ENCODE peak calls at places on chromosomes 7 and 10, in six cellular contexts. Y is HepG2, P is HCT116, T is mesendoderm, M is GM23248, N is PC-9. O is an unnamed sample.

GRCh38 chr10:767211-767610 is 77.7 kb upstream of the DIP2C start:
- DNase-seq in P (no peak), N (no peak), T (no peak), Y (no peak), M (no peak), O (no peak)

GRCh38 chr7:46626261-46627037 is 705.4 kb upstream of the IGFBP3 start:
- DNase-seq in Y (no peak), N (no peak), M (no peak), P (no peak), T (peak; percentile 31), O (no peak)

GRCh38 chr7:140877249-140877524 is 47.5 kb downstream of the BRAF start:
- DNase-seq in P (no peak), Y (no peak), T (peak; percentile 24), M (peak; percentile 5), N (no peak), O (no peak)

GRCh38 chr10:133076274-133077038 is 11.3 kb upstream of the ADGRA1 start:
- DNase-seq in T (no peak), Y (no peak), N (no peak), P (no peak), M (no peak), O (no peak)

GRCh38 chr10:34479520-34480179 is 335.4 kb downstream of the PARD3 start:
- DNase-seq in T (no peak), Y (peak; percentile 76), P (no peak), M (no peak), N (no peak), O (peak; percentile 43)

GRCh38 chr7:978049-978346 is 2.6 kb upstream of the COX19 start:
- DNase-seq in M (no peak), T (no peak), P (no peak), N (no peak), Y (no peak), O (no peak)

GRCh38 chr7:40720401-40720800 is 585.6 kb downstream of the SUGCT start:
- DNase-seq in Y (no peak), P (no peak), N (no peak), T (no peak), M (peak; percentile 72), O (no peak)

GRCh38 chr7:159192013-159192412 is 47.3 kb upstream of the VIPR2 start:
- DNase-seq in Y (no peak), M (no peak), N (no peak), P (no peak), T (no peak), O (no peak)

GRCh38 chr7:140625908-140626868 is 14.4 kb downstream of the DENND2A start:
- DNase-seq in P (no peak), N (peak; percentile 98), T (peak; percentile 98), Y (no peak), M (peak; percentile 88), O (peak; percentile 86)

GRCh38 chr7:39582536-39582935 is 16.3 kb downstream of the YAE1 start:
- DNase-seq in P (no peak), T (peak; percentile 67), N (no peak), Y (no peak), M (no peak), O (no peak)

GRCh38 chr7:39342763-39343162 is 223.4 kb upstream of the YAE1 start:
- DNase-seq in M (no peak), T (no peak), Y (no peak), N (no peak), P (no peak), O (no peak)

GRCh38 chr7:132740176-132740575 is 163.9 kb upstream of the PLXNA4 start:
- DNase-seq in P (no peak), Y (no peak), M (no peak), N (no peak), T (no peak), O (no peak)

GRCh38 chr10:42984761-42985325 is 92.0 kb upstream of the RET start:
- DNase-seq in N (no peak), Y (no peak), M (no peak), P (no peak), T (no peak), O (no peak)

GRCh38 chr10:72126184-72126871 is 38.0 kb upstream of the SPOCK2 start:
- DNase-seq in P (peak; percentile 40), N (no peak), M (peak; percentile 63), Y (peak; percentile 29), T (peak; percentile 59), O (peak; percentile 17)

GRCh38 chr10:131049051-131049450 is 262.5 kb downstream of the TCERG1L start:
- DNase-seq in T (peak; percentile 94), Y (no peak), M (no peak), P (no peak), N (no peak), O (no peak)

GRCh38 chr7:139594911-139595476 is 71.5 kb downstream of the CLEC2L start:
- DNase-seq in Y (no peak), T (no peak), N (no peak), M (peak; percentile 79), P (no peak), O (no peak)

GRCh38 chr10:84493951-84494848 is 165.8 kb downstream of the CCSER2 start:
- DNase-seq in P (peak; percentile 77), T (peak; percentile 85), M (peak; percentile 76), Y (no peak), N (peak; percentile 96), O (peak; percentile 36)

GRCh38 chr7:140273417-140273816 is 96.6 kb upstream of the KDM7A start:
- DNase-seq in T (no peak), M (no peak), N (no peak), Y (no peak), P (no peak), O (no peak)

GRCh38 chr10:77507313-77507712 is 130.3 kb downstream of the KCNMA1 start:
- DNase-seq in N (no peak), T (no peak), M (peak; percentile 24), P (no peak), Y (no peak), O (no peak)

DNA sequence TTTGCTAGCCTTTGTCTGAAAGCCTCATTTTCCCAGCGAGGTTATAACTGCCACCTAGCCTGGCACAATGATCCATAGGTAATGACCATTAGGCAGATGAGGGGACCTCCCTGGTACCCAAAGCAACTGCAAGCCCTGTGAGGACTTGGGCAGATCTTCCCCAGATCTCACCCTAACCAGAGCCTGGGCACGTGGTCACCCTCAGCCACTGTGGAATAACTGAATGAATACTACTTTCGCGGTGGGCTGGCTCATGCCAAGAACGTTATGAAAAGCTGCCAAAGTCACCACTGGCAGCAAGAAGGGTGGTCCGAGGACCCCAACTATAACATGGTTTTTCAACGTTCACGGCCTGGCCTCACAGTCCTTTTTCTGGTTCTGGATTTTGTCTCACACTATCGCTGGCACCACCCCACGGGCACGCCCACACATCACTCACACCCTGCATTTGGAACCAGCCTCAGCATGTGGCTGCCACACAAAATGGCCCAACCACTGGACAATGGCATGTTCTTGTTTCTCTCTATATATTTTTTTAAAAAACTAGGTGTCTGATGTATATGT is 3.4 kb downstream of the PRKAG2 start:
- DNase-seq in M (peak; percentile 25), N (no peak), P (no peak), T (no peak), Y (no peak), O (no peak)
- H3K79me2 ChIP-seq in M (no peaks in the 10 kb centered on the region), N (no peaks in the 10 kb centered on the region), P (no peaks in the 10 kb centered on the region), T (no peaks in the 10 kb centered on the region), Y (no peaks in the 10 kb centered on the region), O (no peaks in the 10 kb centered on the region)

DNA sequence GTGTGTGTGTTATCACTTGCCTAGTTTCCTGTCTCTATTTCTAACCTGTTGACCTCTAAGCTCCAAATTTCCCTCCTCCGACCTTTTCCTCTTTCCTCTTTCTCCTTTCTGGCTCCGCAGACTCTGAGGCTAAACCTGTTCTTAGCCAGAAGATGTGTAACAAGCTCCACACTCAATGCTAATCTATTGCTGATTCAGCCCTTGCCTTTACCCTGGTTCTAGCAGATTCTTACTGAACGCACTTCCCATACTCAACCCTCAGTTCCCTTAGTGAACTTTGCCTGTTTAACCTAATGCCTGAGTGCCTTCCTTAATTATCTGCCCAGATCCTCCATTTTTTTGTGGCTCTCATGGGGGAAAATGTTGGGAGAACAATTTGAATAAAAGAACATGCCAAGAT is 30.0 kb upstream of the SGMS1 start:
- DNase-seq in M (no peak), T (no peak), N (no peak), P (no peak), Y (no peak), O (no peak)
- H3K79me2 ChIP-seq in M (no peaks in the 10 kb centered on the region), T (no peaks in the 10 kb centered on the region), N (no peaks in the 10 kb centered on the region), P (no peaks in the 10 kb centered on the region), Y (no peaks in the 10 kb centered on the region), O (no peaks in the 10 kb centered on the region)

DNA sequence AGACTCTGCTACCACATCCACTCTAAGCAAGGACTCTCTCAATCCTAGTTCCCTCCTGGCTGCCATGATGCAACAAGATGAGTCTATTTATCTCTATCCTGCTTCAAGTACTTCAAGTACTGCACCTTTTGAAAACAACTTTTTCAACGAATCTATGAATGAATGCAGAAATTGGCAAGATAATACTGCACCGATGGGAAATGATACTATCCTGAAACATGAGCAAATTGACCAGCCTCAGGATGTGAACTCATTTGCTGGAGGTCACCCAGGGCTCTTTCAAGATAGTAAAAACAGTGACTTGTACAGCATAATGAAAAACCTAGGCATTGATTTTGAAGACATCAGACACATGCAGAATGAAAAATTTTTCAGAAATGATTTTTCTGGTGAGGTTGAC is 40.7 kb downstream of the AHR start:
- DNase-seq in T (no peak), P (no peak), N (no peak), M (no peak), Y (no peak), O (no peak)
- H3K79me2 ChIP-seq in T (no peaks in the 10 kb centered on the region), P (peaks cover 4% of the 10 kb centered on the region), N (peaks cover 20% of the 10 kb centered on the region), M (peaks cover 53% of the 10 kb centered on the region), Y (peaks cover 2% of the 10 kb centered on the region), O (peaks cover 31% of the 10 kb centered on the region)

GRCh38 chr10:50407077-50407801 is 155.9 kb upstream of the ASAH2 start:
- DNase-seq in Y (no peak), P (peak; percentile 74), T (peak; percentile 93), M (no peak), N (peak; percentile 90), O (no peak)

GRCh38 chr10:50406457-50407076 is 155.3 kb upstream of the ASAH2 start:
- DNase-seq in N (peak; percentile 61), P (no peak), T (no peak), Y (no peak), M (no peak), O (no peak)

GRCh38 chr10:50405733-50406132 is 154.4 kb upstream of the ASAH2 start:
- DNase-seq in Y (no peak), M (no peak), P (no peak), T (no peak), N (peak; percentile 68), O (no peak)

GRCh38 chr10:50415292-50415691 is 164.0 kb upstream of the ASAH2 start:
- DNase-seq in Y (no peak), M (no peak), T (peak; percentile 63), P (no peak), N (no peak), O (no peak)

DNA sequence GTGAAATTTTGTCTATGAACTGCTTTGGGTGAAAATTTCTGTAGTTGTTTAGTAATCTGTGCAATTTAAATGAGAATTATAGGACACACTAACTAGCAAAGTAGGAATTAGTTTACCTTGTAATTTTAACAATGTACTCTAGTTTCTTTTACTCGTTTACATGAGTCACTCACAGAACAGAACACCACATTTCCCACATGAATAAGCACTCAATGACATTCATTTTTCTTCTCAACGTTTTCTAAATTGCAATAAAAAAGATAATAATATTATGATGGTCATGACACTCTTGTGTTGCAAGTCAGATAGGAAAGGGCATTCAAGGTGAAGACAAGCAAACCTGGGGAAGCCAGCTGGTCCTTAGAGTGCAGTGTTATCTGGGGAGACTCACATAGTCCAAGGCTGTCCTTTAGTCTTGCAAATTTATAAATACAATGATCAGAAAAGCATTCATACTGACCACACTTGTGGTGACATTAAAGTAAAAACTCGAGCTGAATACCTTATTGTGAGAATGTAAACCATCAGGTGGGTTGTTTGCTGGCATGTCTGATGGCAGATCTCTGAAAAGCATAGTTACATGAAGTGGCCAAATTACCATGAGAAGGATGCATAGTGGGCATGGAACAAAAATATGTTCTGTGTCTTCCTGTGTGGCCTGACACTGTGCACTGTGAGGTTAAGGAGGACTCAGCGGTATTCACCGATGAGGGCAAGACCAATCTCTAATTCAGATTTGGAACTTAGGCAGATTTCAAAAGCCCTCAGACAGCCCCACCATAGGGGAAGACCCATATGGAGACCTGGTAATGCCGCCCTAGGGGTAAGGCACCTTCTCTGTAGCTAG is 158.9 kb upstream of the ASAH2 start:
- DNase-seq in N (peak; percentile 42), Y (no peak), T (no peak), P (no peak), M (peak; percentile 56), O (no peak)
- H3K79me2 ChIP-seq in N (peaks cover 95% of the 10 kb centered on the region), Y (peaks cover 5% of the 10 kb centered on the region), T (peaks cover 22% of the 10 kb centered on the region), P (peaks cover 73% of the 10 kb centered on the region), M (peaks cover 99% of the 10 kb centered on the region), O (peaks cover 59% of the 10 kb centered on the region)